ENCODE peak calls at places on chromosome 1, in six cellular contexts. One of them, this sample, is unnamed.

GRCh38 chr1:221669441-221669840 is 72.4 kb downstream of the DUSP10 start:
- DNase-seq in cardiac fibroblast: no peak
- DNase-seq in aorta: no peak
- DNase-seq in body of pancreas: no peak
- DNase-seq in fibroblast of the aortic adventitia: no peak
- DNase-seq in heart right ventricle: no peak
- DNase-seq in this sample: no peak

GRCh38 chr1:1046243-1046642 is 26.3 kb downstream of the AGRN start:
- DNase-seq in cardiac fibroblast: no peak
- DNase-seq in aorta: no peak
- DNase-seq in body of pancreas: no peak
- DNase-seq in fibroblast of the aortic adventitia: no peak
- DNase-seq in heart right ventricle: no peak
- DNase-seq in this sample: no peak

GRCh38 chr1:246117066-246117791 is 389.9 kb downstream of the SMYD3 start:
- DNase-seq in cardiac fibroblast: peak; percentile 69
- DNase-seq in aorta: no peak
- DNase-seq in body of pancreas: peak; percentile 38
- DNase-seq in fibroblast of the aortic adventitia: peak; percentile 63
- DNase-seq in heart right ventricle: no peak
- DNase-seq in this sample: peak; percentile 56

GRCh38 chr1:37634554-37635308 is at the start of gene RSPO1:
- DNase-seq in cardiac fibroblast: peak; percentile 40
- DNase-seq in aorta: no peak
- DNase-seq in body of pancreas: no peak
- DNase-seq in fibroblast of the aortic adventitia: peak; percentile 7
- DNase-seq in heart right ventricle: no peak
- DNase-seq in this sample: peak; percentile 30

GRCh38 chr1:54404939-54405880 is 984 bp downstream of the SSBP3 start:
- DNase-seq in cardiac fibroblast: no peak
- DNase-seq in aorta: peak; percentile 66
- DNase-seq in body of pancreas: peak; percentile 46
- DNase-seq in fibroblast of the aortic adventitia: no peak
- DNase-seq in heart right ventricle: peak; percentile 42
- DNase-seq in this sample: no peak

GRCh38 chr1:237903961-237904360 is 13.2 kb upstream of the ZP4 start:
- DNase-seq in cardiac fibroblast: no peak
- DNase-seq in aorta: no peak
- DNase-seq in body of pancreas: no peak
- DNase-seq in fibroblast of the aortic adventitia: no peak
- DNase-seq in heart right ventricle: no peak
- DNase-seq in this sample: no peak

GRCh38 chr1:109626682-109627408 is 7.2 kb downstream of the AMPD2 start:
- DNase-seq in cardiac fibroblast: no peak
- DNase-seq in aorta: no peak
- DNase-seq in body of pancreas: no peak
- DNase-seq in fibroblast of the aortic adventitia: no peak
- DNase-seq in heart right ventricle: no peak
- DNase-seq in this sample: no peak

GRCh38 chr1:208500379-208500778 is 256.2 kb upstream of the PLXNA2 start:
- DNase-seq in cardiac fibroblast: no peak
- DNase-seq in aorta: no peak
- DNase-seq in body of pancreas: no peak
- DNase-seq in fibroblast of the aortic adventitia: no peak
- DNase-seq in heart right ventricle: no peak
- DNase-seq in this sample: no peak

GRCh38 chr1:167136191-167136614 is 42.3 kb downstream of the STYXL2 start:
- DNase-seq in cardiac fibroblast: peak; percentile 19
- DNase-seq in aorta: no peak
- DNase-seq in body of pancreas: no peak
- DNase-seq in fibroblast of the aortic adventitia: no peak
- DNase-seq in heart right ventricle: no peak
- DNase-seq in this sample: peak; percentile 25

GRCh38 chr1:6414443-6414844 is 5.3 kb downstream of the HES2 start:
- DNase-seq in cardiac fibroblast: peak; percentile 46
- DNase-seq in aorta: no peak
- DNase-seq in body of pancreas: peak; percentile 33
- DNase-seq in fibroblast of the aortic adventitia: peak; percentile 44
- DNase-seq in heart right ventricle: no peak
- DNase-seq in this sample: peak; percentile 41

GRCh38 chr1:89802841-89803240 is 18.0 kb upstream of the LRRC8D start:
- DNase-seq in cardiac fibroblast: no peak
- DNase-seq in aorta: no peak
- DNase-seq in body of pancreas: no peak
- DNase-seq in fibroblast of the aortic adventitia: no peak
- DNase-seq in heart right ventricle: no peak
- DNase-seq in this sample: no peak

GRCh38 chr1:100717218-100717617 is 2.3 kb upstream of the VCAM1 start:
- DNase-seq in cardiac fibroblast: no peak
- DNase-seq in aorta: no peak
- DNase-seq in body of pancreas: no peak
- DNase-seq in fibroblast of the aortic adventitia: no peak
- DNase-seq in heart right ventricle: no peak
- DNase-seq in this sample: no peak

GRCh38 chr1:203089651-203090045 is 3.8 kb upstream of the MYOG start:
- DNase-seq in cardiac fibroblast: no peak
- DNase-seq in aorta: no peak
- DNase-seq in body of pancreas: no peak
- DNase-seq in fibroblast of the aortic adventitia: no peak
- DNase-seq in heart right ventricle: no peak
- DNase-seq in this sample: no peak

GRCh38 chr1:155591770-155592169 is 18.2 kb upstream of the MSTO1 start:
- DNase-seq in cardiac fibroblast: peak; percentile 81
- DNase-seq in aorta: no peak
- DNase-seq in body of pancreas: peak; percentile 27
- DNase-seq in fibroblast of the aortic adventitia: peak; percentile 84
- DNase-seq in heart right ventricle: no peak
- DNase-seq in this sample: peak; percentile 71

GRCh38 chr1:6041432-6042062 is 4.1 kb upstream of the KCNAB2 start:
- DNase-seq in cardiac fibroblast: peak; percentile 19
- DNase-seq in aorta: no peak
- DNase-seq in body of pancreas: no peak
- DNase-seq in fibroblast of the aortic adventitia: no peak
- DNase-seq in heart right ventricle: peak; percentile 40
- DNase-seq in this sample: peak; percentile 6

GRCh38 chr1:51729824-51730284 is 113.0 kb downstream of the OSBPL9 start:
- DNase-seq in cardiac fibroblast: peak; percentile 25
- DNase-seq in aorta: no peak
- DNase-seq in body of pancreas: no peak
- DNase-seq in fibroblast of the aortic adventitia: no peak
- DNase-seq in heart right ventricle: no peak
- DNase-seq in this sample: no peak

GRCh38 chr1:29969576-29969975 is 733.3 kb downstream of the PTPRU start:
- DNase-seq in cardiac fibroblast: no peak
- DNase-seq in aorta: no peak
- DNase-seq in body of pancreas: no peak
- DNase-seq in fibroblast of the aortic adventitia: no peak
- DNase-seq in heart right ventricle: no peak
- DNase-seq in this sample: no peak

GRCh38 chr1:6688001-6688400 is 13.6 kb downstream of the DNAJC11 start:
- DNase-seq in cardiac fibroblast: peak; percentile 17
- DNase-seq in aorta: no peak
- DNase-seq in body of pancreas: no peak
- DNase-seq in fibroblast of the aortic adventitia: peak; percentile 74
- DNase-seq in heart right ventricle: no peak
- DNase-seq in this sample: no peak

GRCh38 chr1:42930178-42931107 is 28.2 kb downstream of the SLC2A1 start:
- DNase-seq in cardiac fibroblast: no peak
- DNase-seq in aorta: no peak
- DNase-seq in body of pancreas: no peak
- DNase-seq in fibroblast of the aortic adventitia: no peak
- DNase-seq in heart right ventricle: no peak
- DNase-seq in this sample: no peak

GRCh38 chr1:195886000-195886399 is 722.2 kb downstream of the KCNT2 start:
- DNase-seq in cardiac fibroblast: no peak
- DNase-seq in aorta: no peak
- DNase-seq in body of pancreas: no peak
- DNase-seq in fibroblast of the aortic adventitia: no peak
- DNase-seq in heart right ventricle: no peak
- DNase-seq in this sample: no peak

GRCh38 chr1:227896710-227897655 is 50.7 kb downstream of the WNT9A start:
- DNase-seq in cardiac fibroblast: no peak
- DNase-seq in aorta: peak; percentile 20
- DNase-seq in body of pancreas: peak; percentile 6
- DNase-seq in fibroblast of the aortic adventitia: no peak
- DNase-seq in heart right ventricle: no peak
- DNase-seq in this sample: no peak

GRCh38 chr1:101002551-101002950 is 23.0 kb downstream of the DPH5 start:
- DNase-seq in cardiac fibroblast: peak; percentile 20
- DNase-seq in aorta: no peak
- DNase-seq in body of pancreas: no peak
- DNase-seq in fibroblast of the aortic adventitia: peak; percentile 23
- DNase-seq in heart right ventricle: no peak
- DNase-seq in this sample: no peak

GRCh38 chr1:158035976-158036583 is 42.6 kb downstream of the KIRREL1 start:
- DNase-seq in cardiac fibroblast: peak; percentile 81
- DNase-seq in aorta: no peak
- DNase-seq in body of pancreas: peak; percentile 43
- DNase-seq in fibroblast of the aortic adventitia: peak; percentile 82
- DNase-seq in heart right ventricle: no peak
- DNase-seq in this sample: peak; percentile 70

GRCh38 chr1:87953732-87954344 is 625.2 kb downstream of the LMO4 start:
- DNase-seq in cardiac fibroblast: peak; percentile 87
- DNase-seq in aorta: peak; percentile 70
- DNase-seq in body of pancreas: peak; percentile 73
- DNase-seq in fibroblast of the aortic adventitia: peak; percentile 85
- DNase-seq in heart right ventricle: peak; percentile 27
- DNase-seq in this sample: peak; percentile 71

GRCh38 chr1:8197493-8198282 is 120.2 kb upstream of the SLC45A1 start:
- DNase-seq in cardiac fibroblast: peak; percentile 93
- DNase-seq in aorta: peak; percentile 86
- DNase-seq in body of pancreas: peak; percentile 79
- DNase-seq in fibroblast of the aortic adventitia: peak; percentile 96
- DNase-seq in heart right ventricle: peak; percentile 54
- DNase-seq in this sample: peak; percentile 85

GRCh38 chr1:27153927-27154358 is 982 bp downstream of the SLC9A1 start:
- DNase-seq in cardiac fibroblast: no peak
- DNase-seq in aorta: no peak
- DNase-seq in body of pancreas: no peak
- DNase-seq in fibroblast of the aortic adventitia: no peak
- DNase-seq in heart right ventricle: no peak
- DNase-seq in this sample: no peak

GRCh38 chr1:27153549-27153886 is 1.4 kb downstream of the SLC9A1 start:
- DNase-seq in cardiac fibroblast: no peak
- DNase-seq in aorta: no peak
- DNase-seq in body of pancreas: no peak
- DNase-seq in fibroblast of the aortic adventitia: no peak
- DNase-seq in heart right ventricle: no peak
- DNase-seq in this sample: no peak

GRCh38 chr1:27154469-27154990 is 395 bp downstream of the SLC9A1 start:
- DNase-seq in cardiac fibroblast: no peak
- DNase-seq in aorta: no peak
- DNase-seq in body of pancreas: no peak
- DNase-seq in fibroblast of the aortic adventitia: no peak
- DNase-seq in heart right ventricle: no peak
- DNase-seq in this sample: no peak

GRCh38 chr1:27152004-27152828 is 2.7 kb downstream of the SLC9A1 start:
- DNase-seq in cardiac fibroblast: no peak
- DNase-seq in aorta: no peak
- DNase-seq in body of pancreas: peak; percentile 54
- DNase-seq in fibroblast of the aortic adventitia: peak; percentile 25
- DNase-seq in heart right ventricle: peak; percentile 49
- DNase-seq in this sample: peak; percentile 23

DNA sequence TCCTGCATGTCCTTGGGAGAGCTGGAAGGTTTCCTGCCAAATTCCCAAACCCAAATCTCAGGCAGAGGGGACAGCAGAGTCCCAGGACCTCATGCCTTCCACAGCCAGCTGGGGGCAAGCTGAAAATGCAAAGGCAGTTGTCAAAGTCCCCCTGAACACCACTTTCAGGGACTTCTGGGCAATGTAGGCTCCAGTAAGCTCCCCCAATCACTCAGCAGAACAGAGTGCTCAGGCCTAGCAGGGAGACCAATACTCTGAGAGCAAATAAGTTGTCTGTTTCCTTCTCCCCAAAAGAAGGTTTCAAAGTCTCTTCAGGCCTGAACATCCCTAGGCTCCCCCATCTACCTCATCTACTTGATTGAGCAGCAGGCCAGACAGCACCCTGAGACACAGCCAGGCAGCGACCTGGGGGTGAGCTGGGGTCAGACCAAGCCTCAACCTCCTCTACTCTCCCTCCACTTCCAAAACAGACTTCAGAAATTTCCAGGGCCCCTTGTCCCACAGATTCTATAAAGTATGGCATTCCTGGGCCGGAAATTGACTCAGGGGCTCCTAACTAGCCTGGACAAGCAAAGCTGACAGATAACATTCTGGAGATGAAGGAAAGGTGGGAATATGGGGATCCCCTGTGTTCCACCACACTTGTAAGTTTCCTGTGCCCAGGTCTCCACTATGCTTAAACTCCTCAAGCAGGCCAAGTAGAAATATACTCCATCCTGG is 1.9 kb downstream of the SLC9A1 start:
- DNase-seq in cardiac fibroblast: no peak
- DNase-seq in aorta: no peak
- DNase-seq in body of pancreas: no peak
- DNase-seq in fibroblast of the aortic adventitia: peak; percentile 24
- DNase-seq in heart right ventricle: no peak
- DNase-seq in this sample: no peak
- H3K4me3 ChIP-seq in cardiac fibroblast: peak overlapping the region; percentile 70
- H3K4me3 ChIP-seq in aorta: no peak overlapping the region
- H3K4me3 ChIP-seq in body of pancreas: no peak overlapping the region
- H3K4me3 ChIP-seq in fibroblast of the aortic adventitia: peak overlapping the region; percentile 81
- H3K4me3 ChIP-seq in heart right ventricle: peak overlapping the region; percentile 72
- H3K4me3 ChIP-seq in this sample: peak overlapping the region; percentile 81

DNA sequence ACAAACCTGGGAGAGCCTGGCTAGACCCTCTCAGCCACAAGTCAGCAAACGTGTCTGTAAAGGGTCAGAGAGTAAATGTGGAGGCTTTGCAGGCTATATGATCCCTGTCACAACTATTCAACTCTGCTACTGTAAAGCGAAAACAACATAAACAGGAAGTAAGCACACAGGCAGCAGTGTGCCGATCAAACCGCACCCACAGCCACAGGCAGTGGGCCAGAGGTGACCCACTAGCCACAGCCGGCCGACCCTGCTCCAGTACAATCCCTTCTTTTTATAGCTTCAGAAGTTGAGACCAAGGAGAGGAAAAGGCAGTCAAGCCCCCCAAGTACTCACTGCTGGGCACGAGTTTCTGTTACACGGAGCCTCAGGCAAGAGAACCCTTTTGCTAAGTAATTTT is 71.0 kb upstream of the RAB4A start:
- DNase-seq in cardiac fibroblast: peak; percentile 24
- DNase-seq in aorta: peak; percentile 56
- DNase-seq in body of pancreas: no peak
- DNase-seq in fibroblast of the aortic adventitia: no peak
- DNase-seq in heart right ventricle: no peak
- DNase-seq in this sample: no peak
- H3K4me3 ChIP-seq in cardiac fibroblast: no peak overlapping the region
- H3K4me3 ChIP-seq in aorta: no peak overlapping the region
- H3K4me3 ChIP-seq in body of pancreas: no peak overlapping the region
- H3K4me3 ChIP-seq in fibroblast of the aortic adventitia: no peak overlapping the region
- H3K4me3 ChIP-seq in heart right ventricle: no peak overlapping the region
- H3K4me3 ChIP-seq in this sample: no peak overlapping the region

GRCh38 chr1:159188375-159188788 is 16.3 kb upstream of the ACKR1 start:
- DNase-seq in cardiac fibroblast: peak; percentile 51
- DNase-seq in aorta: peak; percentile 77
- DNase-seq in body of pancreas: peak; percentile 73
- DNase-seq in fibroblast of the aortic adventitia: no peak
- DNase-seq in heart right ventricle: peak; percentile 55
- DNase-seq in this sample: peak; percentile 21
- H3K4me3 ChIP-seq in cardiac fibroblast: peak overlapping the region; percentile 9
- H3K4me3 ChIP-seq in aorta: no peak overlapping the region
- H3K4me3 ChIP-seq in body of pancreas: no peak overlapping the region
- H3K4me3 ChIP-seq in fibroblast of the aortic adventitia: no peak overlapping the region
- H3K4me3 ChIP-seq in heart right ventricle: peak overlapping the region; percentile 5
- H3K4me3 ChIP-seq in this sample: no peak overlapping the region

GRCh38 chr1:91651671-91652071 is 151.0 kb downstream of the CDC7 start:
- DNase-seq in cardiac fibroblast: peak; percentile 90
- DNase-seq in aorta: peak; percentile 78
- DNase-seq in body of pancreas: peak; percentile 43
- DNase-seq in fibroblast of the aortic adventitia: peak; percentile 92
- DNase-seq in heart right ventricle: peak; percentile 46
- DNase-seq in this sample: peak; percentile 37
- H3K4me3 ChIP-seq in cardiac fibroblast: no peak overlapping the region
- H3K4me3 ChIP-seq in aorta: no peak overlapping the region
- H3K4me3 ChIP-seq in body of pancreas: no peak overlapping the region
- H3K4me3 ChIP-seq in fibroblast of the aortic adventitia: no peak overlapping the region
- H3K4me3 ChIP-seq in heart right ventricle: no peak overlapping the region
- H3K4me3 ChIP-seq in this sample: no peak overlapping the region

This sample was measured in AG10803.